ENCODE peak calls at places on chromosomes 5 and 9, in ten cellular contexts. K is GM06990; I is T-cell; D is CD4-positive, alpha-beta T cell; O is fibroblast of mammary gland; U is EH; P is RCC 7860; Z is kidney epithelial cell; J is AG08395; B is NCI-H1092 treated with DMSO at 0.1 percent for 48 hours. Y is an unnamed sample.

GRCh38 chr9:4762108-4762888 is 21.3 kb upstream of the AK3 start:
- DNase-seq in Z (peak), P (peak), K (peak), O (peak), U (peak), I (peak), J (peak), D (peak), B (peak), Y (peak)

GRCh38 chr9:112273826-112274225 is 59.6 kb downstream of the PTBP3 start:
- DNase-seq in U (no peak), I (no peak), B (no peak), K (no peak), Z (no peak), D (no peak), O (no peak), J (no peak), P (no peak), Y (no peak)

GRCh38 chr5:173625686-173626500 is 9.4 kb upstream of the BOD1 start:
- DNase-seq in Z (no peak), U (no peak), B (peak), I (no peak), J (no peak), P (no peak), O (no peak), K (no peak), D (no peak), Y (no peak)

GRCh38 chr5:57524661-57525060 is 42.0 kb upstream of the ACTBL2 start:
- DNase-seq in K (no peak), P (no peak), Z (no peak), U (no peak), I (no peak), D (no peak), O (no peak), J (no peak), B (no peak), Y (no peak)

GRCh38 chr5:172770374-172770674 is 671 bp downstream of the DUSP1 start:
- DNase-seq in D (no peak), I (no peak), B (peak), U (no peak), P (no peak), K (no peak), Z (no peak), O (no peak), J (no peak), Y (no peak)

GRCh38 chr9:128886211-128886826 is 4.4 kb downstream of the LRRC8A start:
- DNase-seq in D (no peak), K (no peak), B (no peak), I (no peak), J (no peak), O (peak), U (peak), Z (no peak), P (no peak), Y (peak)

GRCh38 chr5:142151436-142152382 is 43.1 kb downstream of the NDFIP1 start:
- DNase-seq in P (peak), J (peak), D (peak), B (peak), Z (peak), K (no peak), O (peak), I (peak), U (peak), Y (peak)

GRCh38 chr9:134283111-134283515 is 43.1 kb upstream of the RXRA start:
- DNase-seq in K (no peak), D (no peak), P (no peak), J (peak), B (peak), U (peak), Z (no peak), I (no peak), O (peak), Y (peak)

GRCh38 chr9:127919253-127919815 is 2.5 kb upstream of the ST6GALNAC4 start:
- DNase-seq in J (peak), I (no peak), B (no peak), K (no peak), D (no peak), O (peak), P (peak), U (peak), Z (peak), Y (peak)

GRCh38 chr5:39021413-39021812 is 52.8 kb downstream of the RICTOR start:
- DNase-seq in D (no peak), I (no peak), P (no peak), U (peak), B (no peak), Z (no peak), O (no peak), K (no peak), J (no peak), Y (no peak)

GRCh38 chr5:179131321-179131835 is 71.2 kb downstream of the ZNF354C start:
- DNase-seq in Z (no peak), J (no peak), U (no peak), I (no peak), B (no peak), O (no peak), K (no peak), P (no peak), D (no peak), Y (no peak)

GRCh38 chr5:60066502-60066901 is 173.0 kb upstream of the PDE4D start:
- DNase-seq in U (peak), D (no peak), B (no peak), J (no peak), P (no peak), Z (no peak), I (no peak), K (no peak), O (peak), Y (peak)

Y was measured in fibroblast of pulmonary artery.